ENCODE peak calls at places on chromosomes 6 and 20, in four cellular contexts. I is effector memory CD4-positive, alpha-beta T cell; Y is psoas muscle; V is PC-3. B is an unnamed sample.
A peak's percentile ranks its signal among the peaks of the same experiment; 100 is the strongest.

GRCh38 chr6:106102967-106103727 is 17.0 kb downstream of the PRDM1 start:
- DNase-seq in I (no peak), Y (no peak), V (no peak), B (no peak)

GRCh38 chr6:11606287-11606686 is 68.7 kb downstream of the TMEM170B start:
- DNase-seq in I (no peak), Y (no peak), V (no peak), B (no peak)

GRCh38 chr20:34891166-34892062 is 15.0 kb downstream of the ACSS2 start:
- DNase-seq in I (no peak), Y (no peak), V (peak; percentile 88), B (no peak)

GRCh38 chr6:52362443-52363221 is 681 bp downstream of the PAQR8 start:
- DNase-seq in I (peak; percentile 33), Y (peak; percentile 17), V (no peak), B (peak; percentile 13)

GRCh38 chr6:151349651-151350270 is 41.6 kb downstream of the ZBTB2 start:
- DNase-seq in I (no peak), Y (no peak), V (no peak), B (no peak)

GRCh38 chr6:145189836-145190235 is 545.5 kb downstream of the EPM2A start:
- DNase-seq in I (no peak), Y (no peak), V (peak; percentile 31), B (no peak)

GRCh38 chr6:158707120-158707519 is 57.3 kb downstream of the SYTL3 start:
- DNase-seq in I (no peak), Y (no peak), V (peak; percentile 41), B (no peak)

GRCh38 chr6:12749531-12750379 is 33.2 kb downstream of the PHACTR1 start:
- DNase-seq in I (no peak), Y (no peak), V (no peak), B (no peak)

DNA sequence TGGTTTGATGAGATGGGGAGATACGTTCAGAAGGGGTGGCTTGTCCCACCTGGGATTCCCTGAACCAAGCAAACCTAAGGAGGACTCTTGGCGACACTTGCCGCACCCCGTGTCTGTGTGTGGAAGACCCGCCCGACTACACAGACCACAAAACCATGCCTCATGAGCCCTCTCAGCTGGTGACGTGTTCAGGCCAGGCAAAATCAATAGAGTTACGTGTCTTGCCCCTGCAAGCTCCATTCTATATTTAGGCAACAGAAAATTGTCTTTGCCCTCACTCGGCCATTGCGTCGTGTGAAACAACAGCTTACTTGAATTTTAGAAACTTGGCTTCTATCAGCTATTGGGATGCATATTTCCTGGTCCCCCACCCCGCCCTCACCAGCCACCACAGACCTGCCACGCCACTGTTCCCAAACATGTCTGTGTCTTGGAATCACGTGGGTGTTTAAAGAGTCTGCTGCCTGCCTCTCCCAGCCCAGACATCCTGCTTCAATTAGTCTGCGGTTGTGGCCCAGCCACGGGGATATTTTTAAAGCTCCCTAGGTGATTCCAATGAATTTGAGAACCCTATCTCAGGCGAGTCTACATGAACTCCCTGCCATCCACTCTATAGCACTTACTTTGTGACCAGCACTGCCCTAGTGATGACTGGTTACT is 279.2 kb upstream of the EXOC2 start:
- DNase-seq in I (no peak), Y (no peak), V (no peak), B (no peak)
- H3K4me3 ChIP-seq in I (no peak overlapping the region), Y (no peak overlapping the region), V (no peak overlapping the region), B (no peak overlapping the region)

DNA sequence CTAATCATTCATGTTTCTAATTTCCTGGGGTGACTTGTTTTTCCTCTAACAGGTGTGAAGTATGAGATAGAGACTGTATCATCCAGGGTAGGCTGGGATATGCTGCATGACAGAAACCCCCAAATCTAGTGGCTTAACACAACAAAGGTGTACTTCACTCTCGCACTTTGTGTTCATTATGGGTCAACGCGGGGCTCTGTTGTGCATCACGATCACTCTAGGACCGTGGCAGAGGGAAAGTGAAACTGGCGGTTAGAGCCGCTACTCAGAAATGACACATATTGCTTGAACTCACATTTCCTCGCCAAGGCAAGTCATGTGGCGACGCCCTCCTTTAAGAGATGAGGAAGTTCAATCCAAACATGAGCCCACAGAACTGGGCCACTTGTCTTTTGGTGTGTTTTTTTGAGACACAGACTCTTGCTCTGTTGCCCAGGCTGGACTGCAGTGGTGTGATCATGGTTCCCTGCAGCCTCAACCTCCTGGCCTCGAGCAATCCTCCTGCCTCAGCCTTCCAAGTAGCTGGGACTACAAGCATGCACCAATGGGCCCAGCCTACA is 41.3 kb downstream of the PCNA start:
- DNase-seq in I (peak; percentile 56), Y (peak; percentile 43), V (peak; percentile 33), B (peak; percentile 44)
- H3K4me1 ChIP-seq in I (peaks cover 16% of the 10 kb centered on the region), Y (peaks cover 3% of the 10 kb centered on the region), V (peaks cover 10% of the 10 kb centered on the region), B (peaks cover 31% of the 10 kb centered on the region)

GRCh38 chr6:168774381-168774780 is 333.4 kb downstream of the SMOC2 start:
- DNase-seq in I (no peak), Y (no peak), V (no peak), B (no peak)
- H3K9me3 ChIP-seq in I (no peaks in the 10 kb centered on the region), Y (peaks cover 15% of the 10 kb centered on the region), V (no peaks in the 10 kb centered on the region), B (no peaks in the 10 kb centered on the region)

DNA sequence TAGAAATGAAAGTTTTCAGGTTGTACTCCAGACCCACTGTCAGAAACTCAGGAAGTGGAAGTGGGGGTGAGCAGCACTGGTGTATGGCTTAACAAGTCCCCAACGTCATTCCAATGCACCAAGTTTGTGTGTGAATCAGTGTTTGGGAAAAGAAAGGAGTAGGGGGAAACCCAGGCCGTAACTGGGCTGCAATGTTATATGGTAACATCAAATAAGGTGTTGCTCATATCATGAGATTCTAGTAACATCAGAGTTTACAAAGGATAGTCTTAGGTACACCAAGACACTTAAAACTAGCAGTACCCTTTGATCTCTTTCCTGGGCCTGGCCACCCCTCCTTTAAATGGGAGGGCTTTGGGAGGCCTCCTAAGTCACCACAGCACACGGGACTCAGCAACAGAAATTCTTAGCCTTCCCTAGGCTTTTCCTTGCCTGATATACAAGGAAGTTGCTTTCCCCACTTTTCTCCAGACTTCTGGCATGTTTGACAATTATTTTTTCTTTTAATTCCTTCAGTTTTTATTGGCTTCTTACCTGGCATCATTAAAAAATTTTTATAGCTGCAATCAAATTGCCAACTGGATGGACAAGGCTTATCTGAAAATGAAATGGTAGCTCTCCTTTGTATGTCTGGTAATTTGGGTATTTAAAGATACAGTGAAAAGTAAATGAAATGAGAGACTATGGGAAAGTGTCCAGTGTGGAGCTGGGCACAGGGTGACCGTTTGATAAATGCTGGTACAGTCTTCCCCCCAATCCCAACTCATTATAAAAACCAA is 15.1 kb downstream of the E2F3 start:
- DNase-seq in I (no peak), Y (no peak), V (no peak), B (no peak)
- H3K4me3 ChIP-seq in I (no peak overlapping the region), Y (no peak overlapping the region), V (no peak overlapping the region), B (peak overlapping the region; percentile 20)

GRCh38 chr6:33841868-33842267 is 38.1 kb upstream of the MLN start:
- DNase-seq in I (no peak), Y (no peak), V (no peak), B (no peak)
- H3K4me1 ChIP-seq in I (peaks cover 6% of the 10 kb centered on the region), Y (no peaks in the 10 kb centered on the region), V (peaks cover 23% of the 10 kb centered on the region), B (peaks cover 10% of the 10 kb centered on the region)